ENCODE peak calls at places on chromosomes 16 and 17, in nine cellular contexts. One of them, this sample, is unnamed.

GRCh38 chr16:58331024-58331707 is 36.3 kb upstream of the PRSS54 start:
- DNase-seq in esophagus muscularis mucosa: no peak
- DNase-seq in PC-3: no peak
- DNase-seq in neural progenitor cell: peak; percentile 74
- DNase-seq in A549: no peak
- DNase-seq in dorsolateral prefrontal cortex: no peak
- DNase-seq in fibroblast of lung: peak; percentile 8
- DNase-seq in astrocyte of the cerebellum: no peak
- DNase-seq in fibroblast of the aortic adventitia: no peak
- DNase-seq in this sample: no peak

GRCh38 chr16:7013990-7014389 is 318.7 kb upstream of the RBFOX1 start:
- DNase-seq in esophagus muscularis mucosa: no peak
- DNase-seq in PC-3: peak; percentile 5
- DNase-seq in neural progenitor cell: peak; percentile 74
- DNase-seq in A549: no peak
- DNase-seq in dorsolateral prefrontal cortex: no peak
- DNase-seq in fibroblast of lung: no peak
- DNase-seq in astrocyte of the cerebellum: no peak
- DNase-seq in fibroblast of the aortic adventitia: peak; percentile 3
- DNase-seq in this sample: no peak

GRCh38 chr16:1176280-1176897 is 23.5 kb downstream of the CACNA1H start:
- DNase-seq in esophagus muscularis mucosa: no peak
- DNase-seq in PC-3: no peak
- DNase-seq in neural progenitor cell: no peak
- DNase-seq in A549: no peak
- DNase-seq in dorsolateral prefrontal cortex: no peak
- DNase-seq in fibroblast of lung: no peak
- DNase-seq in astrocyte of the cerebellum: no peak
- DNase-seq in fibroblast of the aortic adventitia: no peak
- DNase-seq in this sample: no peak

GRCh38 chr16:89534147-89534788 is 26.1 kb downstream of the SPG7 start:
- DNase-seq in esophagus muscularis mucosa: no peak
- DNase-seq in PC-3: no peak
- DNase-seq in neural progenitor cell: no peak
- DNase-seq in A549: no peak
- DNase-seq in dorsolateral prefrontal cortex: peak; percentile 20
- DNase-seq in fibroblast of lung: no peak
- DNase-seq in astrocyte of the cerebellum: no peak
- DNase-seq in fibroblast of the aortic adventitia: no peak
- DNase-seq in this sample: no peak

GRCh38 chr17:59371426-59372099 is 40.1 kb downstream of the YPEL2 start:
- DNase-seq in esophagus muscularis mucosa: no peak
- DNase-seq in PC-3: no peak
- DNase-seq in neural progenitor cell: no peak
- DNase-seq in A549: no peak
- DNase-seq in dorsolateral prefrontal cortex: no peak
- DNase-seq in fibroblast of lung: peak; percentile 51
- DNase-seq in astrocyte of the cerebellum: no peak
- DNase-seq in fibroblast of the aortic adventitia: peak; percentile 46
- DNase-seq in this sample: no peak

GRCh38 chr17:12815642-12816141 is 26.4 kb downstream of the ARHGAP44 start:
- DNase-seq in esophagus muscularis mucosa: no peak
- DNase-seq in PC-3: no peak
- DNase-seq in neural progenitor cell: no peak
- DNase-seq in A549: no peak
- DNase-seq in dorsolateral prefrontal cortex: no peak
- DNase-seq in fibroblast of lung: no peak
- DNase-seq in astrocyte of the cerebellum: no peak
- DNase-seq in fibroblast of the aortic adventitia: no peak
- DNase-seq in this sample: peak; percentile 84

GRCh38 chr17:40320771-40321501 is 12.0 kb downstream of the RARA start:
- DNase-seq in esophagus muscularis mucosa: no peak
- DNase-seq in PC-3: no peak
- DNase-seq in neural progenitor cell: no peak
- DNase-seq in A549: no peak
- DNase-seq in dorsolateral prefrontal cortex: peak; percentile 74
- DNase-seq in fibroblast of lung: no peak
- DNase-seq in astrocyte of the cerebellum: no peak
- DNase-seq in fibroblast of the aortic adventitia: peak; percentile 65
- DNase-seq in this sample: no peak

GRCh38 chr16:49700222-49700927 is 155.5 kb downstream of the ZNF423 start:
- DNase-seq in esophagus muscularis mucosa: no peak
- DNase-seq in PC-3: no peak
- DNase-seq in neural progenitor cell: peak; percentile 64
- DNase-seq in A549: no peak
- DNase-seq in dorsolateral prefrontal cortex: no peak
- DNase-seq in fibroblast of lung: peak; percentile 33
- DNase-seq in astrocyte of the cerebellum: no peak
- DNase-seq in fibroblast of the aortic adventitia: peak; percentile 90
- DNase-seq in this sample: no peak

GRCh38 chr17:33712120-33712519 is 419.0 kb upstream of the ASIC2 start:
- DNase-seq in esophagus muscularis mucosa: no peak
- DNase-seq in PC-3: no peak
- DNase-seq in neural progenitor cell: peak; percentile 6
- DNase-seq in A549: no peak
- DNase-seq in dorsolateral prefrontal cortex: no peak
- DNase-seq in fibroblast of lung: no peak
- DNase-seq in astrocyte of the cerebellum: no peak
- DNase-seq in fibroblast of the aortic adventitia: no peak
- DNase-seq in this sample: peak; percentile 1
- TF ChIP-seq CTCF in esophagus muscularis mucosa: no peak
- TF ChIP-seq CTCF in PC-3: no peak
- TF ChIP-seq CTCF in neural progenitor cell: peak; percentile 28
- TF ChIP-seq CTCF in A549: no peak
- TF ChIP-seq CTCF in dorsolateral prefrontal cortex: no peak
- TF ChIP-seq CTCF in fibroblast of lung: no peak
- TF ChIP-seq CTCF in astrocyte of the cerebellum: no peak
- TF ChIP-seq CTCF in fibroblast of the aortic adventitia: no peak
- TF ChIP-seq CTCF in this sample: peak; percentile 3

DNA sequence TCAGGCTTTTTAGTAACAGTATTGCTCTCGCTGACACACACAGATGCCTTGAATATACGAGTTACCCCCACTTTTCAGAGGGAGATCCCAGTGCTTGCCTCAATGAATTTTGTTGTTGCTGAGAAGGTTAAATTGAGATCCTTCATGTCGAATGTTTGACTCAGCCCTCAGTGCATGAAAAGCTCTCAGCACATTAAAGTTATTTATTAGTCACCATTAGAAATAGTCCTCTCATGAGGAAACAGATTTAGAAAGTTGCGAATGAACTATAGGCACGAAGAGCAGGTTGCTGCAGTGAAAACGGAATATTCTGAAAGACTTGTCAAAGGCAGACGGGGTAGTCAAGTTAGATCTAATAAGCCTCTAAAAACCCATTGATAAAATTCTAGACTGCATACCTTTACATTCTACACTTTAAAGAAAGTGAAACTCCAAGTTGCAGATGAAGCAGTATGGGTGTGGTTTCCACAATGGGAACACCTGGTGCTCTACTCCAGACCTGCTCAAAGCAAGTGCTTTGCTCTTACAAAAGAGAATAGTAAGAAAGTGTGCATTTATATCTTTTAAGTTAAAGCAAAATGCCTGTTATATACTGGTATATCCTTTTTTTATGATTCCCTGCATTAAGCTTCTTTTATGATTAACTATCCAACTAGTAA is 238.1 kb downstream of the MAF start:
- DNase-seq in esophagus muscularis mucosa: no peak
- DNase-seq in PC-3: no peak
- DNase-seq in neural progenitor cell: no peak
- DNase-seq in A549: no peak
- DNase-seq in dorsolateral prefrontal cortex: no peak
- DNase-seq in fibroblast of lung: no peak
- DNase-seq in astrocyte of the cerebellum: no peak
- DNase-seq in fibroblast of the aortic adventitia: no peak
- DNase-seq in this sample: no peak
- H3K4me3 ChIP-seq in esophagus muscularis mucosa: no peak overlapping the region
- H3K4me3 ChIP-seq in PC-3: no peak overlapping the region
- H3K4me3 ChIP-seq in neural progenitor cell: no peak overlapping the region
- H3K4me3 ChIP-seq in A549: no peak overlapping the region
- H3K4me3 ChIP-seq in dorsolateral prefrontal cortex: no peak overlapping the region
- H3K4me3 ChIP-seq in fibroblast of lung: no peak overlapping the region
- H3K4me3 ChIP-seq in astrocyte of the cerebellum: no peak overlapping the region
- H3K4me3 ChIP-seq in fibroblast of the aortic adventitia: no peak overlapping the region
- H3K4me3 ChIP-seq in this sample: no peak overlapping the region

GRCh38 chr17:42181851-42182207 is 887 bp upstream of the KCNH4 start:
- DNase-seq in esophagus muscularis mucosa: no peak
- DNase-seq in PC-3: no peak
- DNase-seq in neural progenitor cell: no peak
- DNase-seq in A549: no peak
- DNase-seq in dorsolateral prefrontal cortex: no peak
- DNase-seq in fibroblast of lung: no peak
- DNase-seq in astrocyte of the cerebellum: no peak
- DNase-seq in fibroblast of the aortic adventitia: no peak
- DNase-seq in this sample: no peak

GRCh38 chr17:42185497-42185860 is 227 bp upstream of the HCRT start:
- DNase-seq in esophagus muscularis mucosa: no peak
- DNase-seq in PC-3: no peak
- DNase-seq in neural progenitor cell: peak; percentile 74
- DNase-seq in A549: no peak
- DNase-seq in dorsolateral prefrontal cortex: no peak
- DNase-seq in fibroblast of lung: no peak
- DNase-seq in astrocyte of the cerebellum: no peak
- DNase-seq in fibroblast of the aortic adventitia: no peak
- DNase-seq in this sample: no peak

GRCh38 chr17:42182927-42183734 is 2.1 kb downstream of the HCRT start:
- DNase-seq in esophagus muscularis mucosa: no peak
- DNase-seq in PC-3: no peak
- DNase-seq in neural progenitor cell: no peak
- DNase-seq in A549: peak; percentile 64
- DNase-seq in dorsolateral prefrontal cortex: no peak
- DNase-seq in fibroblast of lung: peak; percentile 44
- DNase-seq in astrocyte of the cerebellum: no peak
- DNase-seq in fibroblast of the aortic adventitia: peak; percentile 28
- DNase-seq in this sample: no peak

GRCh38 chr17:42184717-42185496 is at the start of gene HCRT:
- DNase-seq in esophagus muscularis mucosa: no peak
- DNase-seq in PC-3: no peak
- DNase-seq in neural progenitor cell: no peak
- DNase-seq in A549: no peak
- DNase-seq in dorsolateral prefrontal cortex: no peak
- DNase-seq in fibroblast of lung: no peak
- DNase-seq in astrocyte of the cerebellum: no peak
- DNase-seq in fibroblast of the aortic adventitia: no peak
- DNase-seq in this sample: no peak

DNA sequence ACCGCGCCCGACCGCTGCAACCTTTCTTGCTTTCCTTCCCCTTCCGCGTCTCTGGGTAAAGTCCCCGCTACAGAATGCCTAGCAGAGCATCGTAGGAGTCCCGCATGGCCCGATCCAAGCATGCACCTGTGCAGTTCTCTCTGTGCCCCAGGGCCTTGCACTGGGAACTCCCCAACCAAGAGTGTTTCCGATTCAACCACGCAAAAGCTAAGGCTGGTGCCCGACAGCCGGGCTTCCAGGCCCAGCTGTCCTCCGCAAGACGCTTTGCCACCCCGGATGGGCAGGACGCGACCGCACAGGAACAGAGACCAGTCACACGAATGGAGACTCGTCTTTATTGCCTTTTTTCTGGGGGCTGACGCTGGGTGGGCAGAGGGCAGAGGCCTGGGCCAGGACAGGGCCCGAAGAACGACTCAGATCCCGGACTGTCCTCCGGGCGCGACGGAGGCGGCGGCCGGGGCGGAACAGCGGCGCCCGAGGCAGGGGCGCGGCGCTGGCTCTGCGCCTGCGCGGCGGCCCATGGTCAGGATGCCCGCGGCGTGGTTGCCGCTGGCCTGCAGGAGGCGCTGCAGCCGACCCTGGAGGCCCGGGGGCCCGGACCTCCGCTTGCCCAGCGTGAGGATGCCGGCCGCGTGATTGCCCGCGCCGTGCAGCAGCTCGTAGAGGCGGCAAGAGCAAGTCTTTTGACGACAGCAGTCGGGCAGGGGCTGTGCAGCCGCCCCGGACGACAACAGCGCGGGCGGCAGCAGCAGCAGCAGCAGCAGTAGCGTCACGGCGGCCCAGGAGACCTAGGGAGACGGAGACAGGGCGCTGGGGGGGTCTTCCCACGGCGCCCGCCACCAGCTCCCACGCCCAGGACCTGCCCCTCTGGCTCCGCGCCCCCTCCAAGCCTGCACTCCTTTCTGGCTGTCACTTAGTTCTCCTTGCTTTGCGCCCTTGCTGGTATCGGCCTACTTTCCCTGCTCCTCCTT is 1.2 kb downstream of the HCRT start:
- DNase-seq in esophagus muscularis mucosa: no peak
- DNase-seq in PC-3: no peak
- DNase-seq in neural progenitor cell: peak; percentile 95
- DNase-seq in A549: peak; percentile 74
- DNase-seq in dorsolateral prefrontal cortex: peak; percentile 68
- DNase-seq in fibroblast of lung: peak; percentile 55
- DNase-seq in astrocyte of the cerebellum: no peak
- DNase-seq in fibroblast of the aortic adventitia: peak; percentile 52
- DNase-seq in this sample: peak; percentile 88
- TF ChIP-seq CTCF in esophagus muscularis mucosa: peak; percentile 93
- TF ChIP-seq CTCF in PC-3: no peak
- TF ChIP-seq CTCF in neural progenitor cell: peak; percentile 84
- TF ChIP-seq CTCF in A549: peak; percentile 97
- TF ChIP-seq CTCF in dorsolateral prefrontal cortex: peak; percentile 68
- TF ChIP-seq CTCF in fibroblast of lung: peak; percentile 50
- TF ChIP-seq CTCF in astrocyte of the cerebellum: peak; percentile 60
- TF ChIP-seq CTCF in fibroblast of the aortic adventitia: peak; percentile 64
- TF ChIP-seq CTCF in this sample: peak; percentile 93

GRCh38 chr17:5668557-5669138 is 84.3 kb upstream of the NLRP1 start:
- DNase-seq in esophagus muscularis mucosa: no peak
- DNase-seq in PC-3: no peak
- DNase-seq in neural progenitor cell: no peak
- DNase-seq in A549: no peak
- DNase-seq in dorsolateral prefrontal cortex: no peak
- DNase-seq in fibroblast of lung: no peak
- DNase-seq in astrocyte of the cerebellum: no peak
- DNase-seq in fibroblast of the aortic adventitia: no peak
- DNase-seq in this sample: no peak

GRCh38 chr17:5676012-5676411 is 91.7 kb upstream of the NLRP1 start:
- DNase-seq in esophagus muscularis mucosa: no peak
- DNase-seq in PC-3: no peak
- DNase-seq in neural progenitor cell: no peak
- DNase-seq in A549: no peak
- DNase-seq in dorsolateral prefrontal cortex: no peak
- DNase-seq in fibroblast of lung: no peak
- DNase-seq in astrocyte of the cerebellum: no peak
- DNase-seq in fibroblast of the aortic adventitia: no peak
- DNase-seq in this sample: peak; percentile 52

GRCh38 chr17:5672815-5673430 is 88.6 kb upstream of the NLRP1 start:
- DNase-seq in esophagus muscularis mucosa: no peak
- DNase-seq in PC-3: no peak
- DNase-seq in neural progenitor cell: no peak
- DNase-seq in A549: no peak
- DNase-seq in dorsolateral prefrontal cortex: no peak
- DNase-seq in fibroblast of lung: no peak
- DNase-seq in astrocyte of the cerebellum: no peak
- DNase-seq in fibroblast of the aortic adventitia: no peak
- DNase-seq in this sample: peak; percentile 28

GRCh38 chr17:5669191-5669590 is 84.9 kb upstream of the NLRP1 start:
- DNase-seq in esophagus muscularis mucosa: no peak
- DNase-seq in PC-3: peak; percentile 15
- DNase-seq in neural progenitor cell: no peak
- DNase-seq in A549: no peak
- DNase-seq in dorsolateral prefrontal cortex: no peak
- DNase-seq in fibroblast of lung: no peak
- DNase-seq in astrocyte of the cerebellum: no peak
- DNase-seq in fibroblast of the aortic adventitia: no peak
- DNase-seq in this sample: no peak

DNA sequence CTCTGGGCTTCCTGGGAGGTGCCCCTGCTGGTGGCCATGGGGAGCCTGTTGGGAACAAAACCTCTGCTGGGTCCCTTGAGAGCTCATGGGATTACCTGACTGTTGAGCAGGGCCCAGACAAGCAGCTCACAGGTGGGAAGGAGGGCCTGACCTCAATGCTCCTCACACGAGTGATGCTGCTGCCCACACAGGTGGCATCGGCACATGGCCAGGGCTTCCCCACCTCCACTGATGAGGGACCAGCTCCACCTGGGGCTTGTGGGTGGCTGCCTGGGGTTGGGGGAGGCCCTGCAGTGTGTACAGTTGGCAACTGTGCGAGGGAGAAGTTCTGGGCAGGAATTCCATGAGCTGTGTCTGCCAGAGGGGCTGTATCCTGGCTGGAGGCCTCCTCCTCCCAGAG is 87.8 kb upstream of the NLRP1 start:
- DNase-seq in esophagus muscularis mucosa: no peak
- DNase-seq in PC-3: no peak
- DNase-seq in neural progenitor cell: no peak
- DNase-seq in A549: no peak
- DNase-seq in dorsolateral prefrontal cortex: no peak
- DNase-seq in fibroblast of lung: no peak
- DNase-seq in astrocyte of the cerebellum: no peak
- DNase-seq in fibroblast of the aortic adventitia: no peak
- DNase-seq in this sample: no peak
- H3K4me3 ChIP-seq in esophagus muscularis mucosa: no peak overlapping the region
- H3K4me3 ChIP-seq in PC-3: no peak overlapping the region
- H3K4me3 ChIP-seq in neural progenitor cell: no peak overlapping the region
- H3K4me3 ChIP-seq in A549: no peak overlapping the region
- H3K4me3 ChIP-seq in dorsolateral prefrontal cortex: no peak overlapping the region
- H3K4me3 ChIP-seq in fibroblast of lung: no peak overlapping the region
- H3K4me3 ChIP-seq in astrocyte of the cerebellum: no peak overlapping the region
- H3K4me3 ChIP-seq in fibroblast of the aortic adventitia: no peak overlapping the region
- H3K4me3 ChIP-seq in this sample: no peak overlapping the region

This sample was measured in GM12865.